ENCODE peak calls at places on chromosomes 16 and 17, in eight cellular contexts. U, Z, B, V, F, G, L and S are unnamed samples.

GRCh38 chr16:82481455-82481854 is 145.3 kb upstream of the CDH13 start:
- DNase-seq in F (no peak), V (no peak), Z (no peak), G (no peak), B (no peak), L (no peak), U (peak; percentile 3), S (no peak)

GRCh38 chr16:66430214-66430613 is 3.1 kb downstream of the BEAN1 start:
- DNase-seq in B (no peak), Z (no peak), U (no peak), L (no peak), G (no peak), F (no peak), V (no peak), S (no peak)

GRCh38 chr17:48123776-48124388 is 16.3 kb downstream of the SNX11 start:
- DNase-seq in G (no peak), V (no peak), Z (no peak), L (no peak), F (no peak), B (no peak), U (no peak), S (no peak)

GRCh38 chr17:1813088-1813487 is 16.6 kb downstream of the SMYD4 start:
- DNase-seq in U (peak; percentile 12), G (no peak), F (no peak), V (peak; percentile 5), L (no peak), Z (no peak), B (no peak), S (no peak)

GRCh38 chr17:65583921-65584603 is 22.6 kb upstream of the AXIN2 start:
- DNase-seq in F (no peak), B (no peak), Z (no peak), V (no peak), L (no peak), G (no peak), U (no peak), S (no peak)

GRCh38 chr16:56203052-56203451 is 11.8 kb downstream of the GNAO1 start:
- DNase-seq in G (no peak), B (no peak), V (no peak), F (peak; percentile 56), U (peak; percentile 6), L (peak; percentile 34), Z (peak; percentile 82), S (no peak)

GRCh38 chr16:47460301-47460754 is 535 bp downstream of the ITFG1 start:
- DNase-seq in U (no peak), L (no peak), G (no peak), F (no peak), Z (no peak), B (no peak), V (no peak), S (no peak)

GRCh38 chr16:66444049-66444481 is 17.0 kb downstream of the BEAN1 start:
- DNase-seq in V (no peak), U (no peak), L (no peak), F (peak; percentile 72), B (no peak), G (no peak), Z (no peak), S (no peak)

GRCh38 chr17:43702636-43703035 is 40.9 kb upstream of the MEOX1 start:
- DNase-seq in B (no peak), L (peak; percentile 50), Z (peak; percentile 58), U (no peak), V (no peak), G (no peak), F (no peak), S (no peak)

GRCh38 chr17:48483471-48484131 is 47.2 kb downstream of the HOXB1 start:
- DNase-seq in V (peak; percentile 96), G (no peak), U (peak; percentile 100), B (no peak), F (no peak), Z (peak; percentile 57), L (no peak), S (no peak)

GRCh38 chr17:79612468-79613194 is 1.8 kb upstream of the RBFOX3 start:
- DNase-seq in V (peak; percentile 5), B (peak; percentile 69), F (peak; percentile 92), Z (peak; percentile 74), L (peak; percentile 84), U (peak; percentile 5), G (no peak), S (peak; percentile 73)

GRCh38 chr16:78751601-78752000 is 652.1 kb downstream of the WWOX start:
- DNase-seq in V (no peak), F (no peak), B (no peak), Z (no peak), U (no peak), G (no peak), L (no peak), S (no peak)

GRCh38 chr17:77796201-77796860 is 162.2 kb upstream of the TNRC6C start:
- DNase-seq in G (no peak), F (no peak), V (no peak), Z (no peak), B (peak; percentile 18), L (no peak), U (no peak), S (no peak)

DNA sequence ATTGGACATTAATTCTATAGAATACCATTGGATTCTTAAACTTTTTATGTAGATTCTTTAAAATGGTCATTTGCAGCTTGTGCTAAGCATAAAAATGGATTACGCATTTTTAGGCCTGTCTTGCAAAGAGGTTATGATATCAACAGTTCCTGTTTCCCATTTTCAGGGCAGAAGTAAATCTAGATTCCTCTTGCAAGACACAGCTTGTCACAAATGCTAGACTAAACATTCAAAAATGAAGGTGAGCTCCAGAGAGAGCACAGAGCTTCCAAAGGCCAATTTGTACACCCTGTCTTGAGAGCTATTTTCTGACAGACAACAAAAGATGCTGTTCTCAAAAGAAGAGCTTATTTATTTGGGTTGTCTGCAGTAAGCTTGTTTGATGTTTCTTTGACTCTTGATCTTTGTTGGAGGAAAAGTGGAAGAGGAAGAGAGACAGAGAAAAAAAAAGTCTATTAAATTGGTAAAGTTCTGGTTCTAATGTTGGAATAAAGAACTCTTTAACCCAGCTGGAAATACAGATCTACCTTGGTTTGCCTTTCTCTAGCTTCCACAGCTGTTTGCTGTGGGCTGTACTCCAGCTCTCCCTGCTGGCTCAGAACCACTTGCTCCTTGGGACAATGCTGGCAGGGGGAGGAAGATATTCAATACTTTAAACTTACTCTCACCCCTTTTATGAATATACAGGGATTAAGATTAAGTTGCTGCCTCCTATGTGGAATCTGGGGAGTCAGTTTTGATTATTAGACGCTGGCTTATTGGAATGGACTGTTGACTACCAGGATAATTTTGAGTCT is 651.8 kb downstream of the CDH11 start:
- DNase-seq in F (peak; percentile 19), V (no peak), B (no peak), U (no peak), Z (no peak), L (no peak), G (no peak), S (no peak)
- TF ChIP-seq CTCF in F (no peak), V (peak; percentile 8), B (no peak), U (peak; percentile 20), Z (peak; percentile 11), L (peak; percentile 45), G (no peak), S (no peak)

GRCh38 chr17:68257924-68258323 is 10.1 kb downstream of the AMZ2 start:
- DNase-seq in Z (no peak), F (no peak), L (no peak), B (no peak), G (no peak), U (peak; percentile 13), V (no peak), S (no peak)

GRCh38 chr17:68260051-68260762 is 12.4 kb downstream of the AMZ2 start:
- DNase-seq in B (no peak), V (no peak), Z (no peak), G (no peak), L (no peak), F (no peak), U (no peak), S (no peak)

GRCh38 chr17:68255151-68255550 is 7.3 kb downstream of the AMZ2 start:
- DNase-seq in B (no peak), Z (no peak), G (no peak), F (no peak), L (no peak), V (no peak), U (no peak), S (no peak)

DNA sequence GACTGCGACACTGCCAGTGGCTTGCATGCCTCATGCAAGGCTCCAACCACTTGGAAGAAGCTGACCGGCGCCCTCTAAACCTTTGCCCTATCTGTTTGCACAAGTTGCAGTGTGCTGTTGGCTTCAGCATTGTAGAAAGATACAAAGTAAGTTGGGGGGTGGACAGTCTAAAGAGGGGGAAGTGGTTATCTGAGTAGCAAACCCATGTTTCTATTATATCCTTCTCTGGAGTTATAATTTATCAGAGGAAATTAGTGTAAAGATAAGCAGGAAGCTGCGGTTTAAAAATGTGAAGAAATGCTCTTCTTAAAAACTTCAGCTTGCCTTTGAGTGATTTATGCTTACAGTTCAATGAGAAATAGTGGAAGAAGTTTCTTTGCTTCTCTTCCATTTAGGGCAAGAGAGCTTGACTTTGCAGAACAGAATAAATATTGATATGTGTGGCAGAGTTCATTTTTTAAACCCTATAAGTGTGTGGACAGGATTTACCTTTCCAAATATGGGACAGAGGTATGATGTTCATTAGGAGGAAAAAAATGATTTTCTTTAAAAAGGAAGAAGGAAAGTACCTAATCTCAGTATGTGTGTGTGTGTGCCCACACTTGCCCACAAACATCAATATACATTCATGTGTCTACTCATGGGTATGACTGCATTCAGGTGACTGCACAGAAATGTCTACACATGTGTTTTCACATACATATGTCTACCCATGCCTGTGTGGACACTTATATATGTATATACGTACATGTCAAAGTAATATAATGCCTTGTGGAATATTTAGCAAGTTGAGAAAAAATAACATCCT is 8.1 kb downstream of the AMZ2 start:
- DNase-seq in G (no peak), V (no peak), F (no peak), B (no peak), U (no peak), L (no peak), Z (no peak), S (no peak)
- H3K4me1 ChIP-seq in G (peaks cover 5% of the 10 kb centered on the region), V (no peaks in the 10 kb centered on the region), F (no peaks in the 10 kb centered on the region), B (no peaks in the 10 kb centered on the region), U (no peaks in the 10 kb centered on the region), L (peaks cover 8% of the 10 kb centered on the region), Z (no peaks in the 10 kb centered on the region), S (peaks cover 6% of the 10 kb centered on the region)

DNA sequence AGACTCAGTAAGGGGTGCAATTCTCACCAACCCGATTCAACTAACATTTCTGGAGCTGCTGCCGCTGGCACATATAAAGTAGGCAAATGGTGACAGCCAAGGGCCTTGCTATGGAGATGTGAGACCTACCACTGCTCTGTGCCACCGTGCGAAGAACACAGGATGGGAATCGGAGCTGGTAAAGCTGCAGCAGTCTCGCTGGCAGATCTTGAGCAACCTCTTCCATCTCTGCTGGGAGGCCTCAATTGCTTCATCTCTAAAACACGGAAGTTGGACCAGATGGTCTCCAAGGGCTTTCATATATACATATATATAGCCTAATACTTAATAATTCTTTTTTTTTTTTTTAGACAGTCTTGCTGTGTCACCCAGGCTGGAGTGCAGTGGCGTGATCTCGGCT is 128.9 kb upstream of the RCVRN start:
- DNase-seq in U (no peak), F (no peak), Z (no peak), G (no peak), L (no peak), B (no peak), V (peak; percentile 60), S (no peak)
- H3K4me3 ChIP-seq in U (no peak overlapping the region), F (no peak overlapping the region), Z (no peak overlapping the region), G (no peak overlapping the region), L (no peak overlapping the region), B (no peak overlapping the region), V (no peak overlapping the region), S (no peak overlapping the region)

DNA sequence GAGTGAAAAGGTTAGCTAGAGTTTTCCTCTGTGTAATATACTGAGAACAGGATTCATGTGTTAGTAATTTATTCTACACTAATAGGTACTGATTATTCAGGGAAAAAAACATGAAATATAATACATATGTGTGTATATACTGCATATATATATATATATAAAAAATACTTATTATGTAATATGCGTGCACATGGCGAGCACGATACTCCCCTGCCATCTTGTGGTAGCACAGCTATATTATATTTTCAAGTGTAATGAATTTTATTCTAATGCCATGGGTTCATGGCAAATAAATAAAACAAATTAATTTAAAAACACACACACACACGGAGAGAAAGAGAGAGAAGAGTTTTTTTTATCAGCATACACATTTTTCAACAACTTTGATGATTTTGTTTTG is 460.6 kb downstream of the KCNJ2 start:
- DNase-seq in L (no peak), F (no peak), B (no peak), G (no peak), Z (no peak), V (peak; percentile 55), U (peak; percentile 13), S (no peak)
- TF ChIP-seq CTCF in L (no peak), F (peak; percentile 4), B (peak; percentile 35), G (peak; percentile 57), Z (peak; percentile 47), V (peak; percentile 40), U (peak; percentile 41), S (peak; percentile 20)